ENCODE peak calls at places on chromosomes 11 and 22, in four cellular contexts. O is esophagus squamous epithelium, L is nephron progenitor cell, A is B cell. Z is an unnamed sample.

GRCh38 chr11:126149759-126150236 is 61.7 kb downstream of the RPUSD4 start:
- DNase-seq in A (no peak), L (no peak), O (no peak), Z (no peak)

GRCh38 chr22:37162221-37163095 is 12.7 kb upstream of the IL2RB start:
- DNase-seq in A (peak; percentile 75), O (no peak), L (no peak), Z (no peak)

GRCh38 chr11:27722945-27723344 is 22.7 kb upstream of the BDNF start:
- DNase-seq in L (peak; percentile 26), A (no peak), O (no peak), Z (no peak)

GRCh38 chr11:128564642-128565245 is 22.6 kb downstream of the ETS1 start:
- DNase-seq in A (no peak), O (no peak), L (no peak), Z (no peak)

GRCh38 chr11:78379039-78379670 is 38.5 kb downstream of the GAB2 start:
- DNase-seq in L (no peak), O (no peak), A (no peak), Z (no peak)

GRCh38 chr11:86952221-86952875 is 2.8 kb downstream of the FZD4 start:
- DNase-seq in O (no peak), L (no peak), A (no peak), Z (no peak)

GRCh38 chr11:35494966-35495365 is 30.4 kb downstream of the PAMR1 start:
- DNase-seq in A (no peak), L (no peak), O (no peak), Z (no peak)

GRCh38 chr11:2132874-2133480 is 6.2 kb downstream of the IGF2 start:
- DNase-seq in A (no peak), O (no peak), L (no peak), Z (no peak)

GRCh38 chr11:100576044-100577021 is 110.8 kb upstream of the ARHGAP42 start:
- DNase-seq in L (peak; percentile 25), A (peak; percentile 27), O (no peak), Z (no peak)

GRCh38 chr11:94028436-94028835 is 7.3 kb downstream of the HEPHL1 start:
- DNase-seq in O (no peak), L (no peak), A (no peak), Z (no peak)

GRCh38 chr11:94815705-94816344 is 47.7 kb downstream of the AMOTL1 start:
- DNase-seq in O (no peak), L (peak; percentile 9), A (no peak), Z (no peak)